ENCODE peak calls at places on chromosomes 5 and 9, in ten cellular contexts. One of them, this sample, is unnamed.

GRCh38 chr5:72355706-72356299 is 35.6 kb downstream of the PTCD2 start:
- DNase-seq in mammary epithelial cell: peak; percentile 21
- DNase-seq in uterus: no peak
- DNase-seq in mesothelial cell of epicardium: no peak
- DNase-seq in GM13977: no peak
- DNase-seq in cardiac muscle cell: peak; percentile 58
- DNase-seq in tibial nerve: no peak
- DNase-seq in B cell: no peak
- DNase-seq in fibroblast of lung: peak; percentile 35
- DNase-seq in astrocyte of the spinal cord: peak; percentile 31
- DNase-seq in this sample: no peak

GRCh38 chr5:132747064-132747692 is at the start of gene CCNI2:
- DNase-seq in mammary epithelial cell: peak; percentile 5
- DNase-seq in uterus: no peak
- DNase-seq in mesothelial cell of epicardium: peak; percentile 59
- DNase-seq in GM13977: peak; percentile 76
- DNase-seq in cardiac muscle cell: no peak
- DNase-seq in tibial nerve: no peak
- DNase-seq in B cell: no peak
- DNase-seq in fibroblast of lung: no peak
- DNase-seq in astrocyte of the spinal cord: no peak
- DNase-seq in this sample: no peak

GRCh38 chr5:112419596-112420110 is 576 bp upstream of the EPB41L4A start:
- DNase-seq in mammary epithelial cell: peak; percentile 61
- DNase-seq in uterus: peak; percentile 42
- DNase-seq in mesothelial cell of epicardium: peak; percentile 70
- DNase-seq in GM13977: peak; percentile 49
- DNase-seq in cardiac muscle cell: peak; percentile 55
- DNase-seq in tibial nerve: peak; percentile 40
- DNase-seq in B cell: no peak
- DNase-seq in fibroblast of lung: peak; percentile 26
- DNase-seq in astrocyte of the spinal cord: peak; percentile 32
- DNase-seq in this sample: peak; percentile 93

GRCh38 chr5:8184455-8185063 is 315.6 kb downstream of the MTRR start:
- DNase-seq in mammary epithelial cell: peak; percentile 4
- DNase-seq in uterus: no peak
- DNase-seq in mesothelial cell of epicardium: peak; percentile 64
- DNase-seq in GM13977: peak; percentile 44
- DNase-seq in cardiac muscle cell: peak; percentile 24
- DNase-seq in tibial nerve: no peak
- DNase-seq in B cell: no peak
- DNase-seq in fibroblast of lung: peak; percentile 5
- DNase-seq in astrocyte of the spinal cord: no peak
- DNase-seq in this sample: no peak

GRCh38 chr5:124824637-124825158 is 78.3 kb upstream of the ZNF608 start:
- DNase-seq in mammary epithelial cell: peak; percentile 83
- DNase-seq in uterus: no peak
- DNase-seq in mesothelial cell of epicardium: no peak
- DNase-seq in GM13977: no peak
- DNase-seq in cardiac muscle cell: peak; percentile 91
- DNase-seq in tibial nerve: no peak
- DNase-seq in B cell: no peak
- DNase-seq in fibroblast of lung: peak; percentile 92
- DNase-seq in astrocyte of the spinal cord: peak; percentile 77
- DNase-seq in this sample: no peak

GRCh38 chr5:144691936-144692335 is 521.3 kb downstream of the KCTD16 start:
- DNase-seq in mammary epithelial cell: no peak
- DNase-seq in uterus: no peak
- DNase-seq in mesothelial cell of epicardium: no peak
- DNase-seq in GM13977: no peak
- DNase-seq in cardiac muscle cell: no peak
- DNase-seq in tibial nerve: no peak
- DNase-seq in B cell: no peak
- DNase-seq in fibroblast of lung: peak; percentile 2
- DNase-seq in astrocyte of the spinal cord: no peak
- DNase-seq in this sample: no peak

GRCh38 chr9:96484521-96484931 is 34.6 kb downstream of the HABP4 start:
- DNase-seq in mammary epithelial cell: no peak
- DNase-seq in uterus: no peak
- DNase-seq in mesothelial cell of epicardium: no peak
- DNase-seq in GM13977: peak; percentile 76
- DNase-seq in cardiac muscle cell: no peak
- DNase-seq in tibial nerve: no peak
- DNase-seq in B cell: no peak
- DNase-seq in fibroblast of lung: no peak
- DNase-seq in astrocyte of the spinal cord: no peak
- DNase-seq in this sample: no peak

GRCh38 chr9:108049026-108049591 is 559.5 kb upstream of the KLF4 start:
- DNase-seq in mammary epithelial cell: peak; percentile 99
- DNase-seq in uterus: no peak
- DNase-seq in mesothelial cell of epicardium: no peak
- DNase-seq in GM13977: no peak
- DNase-seq in cardiac muscle cell: peak; percentile 91
- DNase-seq in tibial nerve: no peak
- DNase-seq in B cell: no peak
- DNase-seq in fibroblast of lung: peak; percentile 97
- DNase-seq in astrocyte of the spinal cord: peak; percentile 95
- DNase-seq in this sample: no peak

GRCh38 chr5:109413463-109413862 is 3.7 kb upstream of the PJA2 start:
- DNase-seq in mammary epithelial cell: no peak
- DNase-seq in uterus: no peak
- DNase-seq in mesothelial cell of epicardium: no peak
- DNase-seq in GM13977: no peak
- DNase-seq in cardiac muscle cell: peak; percentile 40
- DNase-seq in tibial nerve: no peak
- DNase-seq in B cell: no peak
- DNase-seq in fibroblast of lung: peak; percentile 81
- DNase-seq in astrocyte of the spinal cord: peak; percentile 93
- DNase-seq in this sample: no peak

GRCh38 chr5:78953092-78953800 is 31.9 kb downstream of the ARSB start:
- DNase-seq in mammary epithelial cell: peak; percentile 75
- DNase-seq in uterus: no peak
- DNase-seq in mesothelial cell of epicardium: no peak
- DNase-seq in GM13977: peak; percentile 43
- DNase-seq in cardiac muscle cell: no peak
- DNase-seq in tibial nerve: no peak
- DNase-seq in B cell: no peak
- DNase-seq in fibroblast of lung: peak; percentile 14
- DNase-seq in astrocyte of the spinal cord: peak; percentile 43
- DNase-seq in this sample: no peak

GRCh38 chr9:122572456-122572855 is 10.7 kb downstream of the OR1L8 start:
- DNase-seq in mammary epithelial cell: peak; percentile 25
- DNase-seq in uterus: no peak
- DNase-seq in mesothelial cell of epicardium: no peak
- DNase-seq in GM13977: no peak
- DNase-seq in cardiac muscle cell: no peak
- DNase-seq in tibial nerve: no peak
- DNase-seq in B cell: no peak
- DNase-seq in fibroblast of lung: no peak
- DNase-seq in astrocyte of the spinal cord: no peak
- DNase-seq in this sample: no peak

GRCh38 chr5:73519531-73520283 is 21.5 kb downstream of the BTF3 start:
- DNase-seq in mammary epithelial cell: peak; percentile 81
- DNase-seq in uterus: peak; percentile 46
- DNase-seq in mesothelial cell of epicardium: peak; percentile 62
- DNase-seq in GM13977: peak; percentile 84
- DNase-seq in cardiac muscle cell: peak; percentile 89
- DNase-seq in tibial nerve: peak; percentile 38
- DNase-seq in B cell: peak; percentile 69
- DNase-seq in fibroblast of lung: peak; percentile 85
- DNase-seq in astrocyte of the spinal cord: peak; percentile 83
- DNase-seq in this sample: no peak

GRCh38 chr5:107467137-107467932 is 203.4 kb downstream of the EFNA5 start:
- DNase-seq in mammary epithelial cell: no peak
- DNase-seq in uterus: no peak
- DNase-seq in mesothelial cell of epicardium: no peak
- DNase-seq in GM13977: no peak
- DNase-seq in cardiac muscle cell: no peak
- DNase-seq in tibial nerve: no peak
- DNase-seq in B cell: no peak
- DNase-seq in fibroblast of lung: no peak
- DNase-seq in astrocyte of the spinal cord: no peak
- DNase-seq in this sample: no peak

GRCh38 chr9:71756753-71757152 is 11.6 kb downstream of the CEMIP2 start:
- DNase-seq in mammary epithelial cell: no peak
- DNase-seq in uterus: no peak
- DNase-seq in mesothelial cell of epicardium: no peak
- DNase-seq in GM13977: no peak
- DNase-seq in cardiac muscle cell: no peak
- DNase-seq in tibial nerve: no peak
- DNase-seq in B cell: no peak
- DNase-seq in fibroblast of lung: no peak
- DNase-seq in astrocyte of the spinal cord: no peak
- DNase-seq in this sample: no peak

DNA sequence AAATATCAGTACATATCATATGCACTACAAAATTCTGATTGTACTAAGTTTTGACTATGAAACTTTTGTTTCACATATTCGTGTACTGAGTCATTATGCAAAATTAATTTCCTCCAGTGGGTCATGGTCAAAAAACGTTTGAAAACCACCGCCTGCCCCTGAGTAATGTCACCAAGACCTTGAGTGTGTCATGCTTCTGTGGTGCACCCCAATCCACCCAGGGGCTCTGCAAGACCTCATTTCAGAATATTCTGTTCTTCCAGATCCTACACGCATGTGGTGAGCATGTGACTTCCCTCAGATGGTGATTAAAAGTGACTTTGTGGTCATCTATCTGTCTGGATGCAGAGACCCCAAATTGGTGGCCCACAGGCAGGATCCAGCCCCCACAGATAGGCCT is 31.0 kb downstream of the ABLIM3 start:
- DNase-seq in mammary epithelial cell: peak; percentile 76
- DNase-seq in uterus: no peak
- DNase-seq in mesothelial cell of epicardium: no peak
- DNase-seq in GM13977: peak; percentile 14
- DNase-seq in cardiac muscle cell: peak; percentile 27
- DNase-seq in tibial nerve: no peak
- DNase-seq in B cell: no peak
- DNase-seq in fibroblast of lung: peak; percentile 77
- DNase-seq in astrocyte of the spinal cord: peak; percentile 85
- DNase-seq in this sample: no peak
- TF ChIP-seq CTCF in mammary epithelial cell: no peak
- TF ChIP-seq CTCF in uterus: no peak
- TF ChIP-seq CTCF in mesothelial cell of epicardium: no peak
- TF ChIP-seq CTCF in GM13977: no peak
- TF ChIP-seq CTCF in cardiac muscle cell: no peak
- TF ChIP-seq CTCF in tibial nerve: no peak
- TF ChIP-seq CTCF in B cell: no peak
- TF ChIP-seq CTCF in fibroblast of lung: no peak
- TF ChIP-seq CTCF in astrocyte of the spinal cord: no peak
- TF ChIP-seq CTCF in this sample: no peak

DNA sequence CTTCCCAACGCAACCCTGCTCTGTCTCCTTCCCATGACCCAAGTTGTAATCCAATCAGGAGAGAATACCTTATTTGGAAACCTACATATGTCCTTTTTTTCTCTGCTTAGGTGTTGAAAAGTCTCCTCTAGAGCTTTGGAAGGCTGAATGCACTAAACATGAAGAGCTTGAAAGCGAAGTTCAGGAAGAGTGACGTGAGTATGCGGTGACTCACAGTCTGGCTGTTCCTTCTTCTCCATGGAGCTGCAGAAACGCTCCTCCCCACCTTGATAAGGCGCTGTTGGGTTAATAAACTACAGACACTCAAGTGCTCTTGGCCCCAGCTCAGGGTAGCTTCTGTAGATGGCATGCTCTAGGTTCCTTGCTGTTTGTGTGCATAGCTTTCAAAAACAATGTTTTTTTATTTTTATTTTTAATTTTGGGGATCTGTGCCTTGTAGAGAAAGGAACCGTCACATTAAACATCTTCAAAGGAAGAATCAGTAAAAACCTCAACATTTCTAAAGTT is 30.7 kb downstream of the RAI14 start:
- DNase-seq in mammary epithelial cell: peak; percentile 79
- DNase-seq in uterus: peak; percentile 95
- DNase-seq in mesothelial cell of epicardium: no peak
- DNase-seq in GM13977: no peak
- DNase-seq in cardiac muscle cell: peak; percentile 99
- DNase-seq in tibial nerve: no peak
- DNase-seq in B cell: no peak
- DNase-seq in fibroblast of lung: peak; percentile 95
- DNase-seq in astrocyte of the spinal cord: peak; percentile 99
- DNase-seq in this sample: peak; percentile 79
- TF ChIP-seq CTCF in mammary epithelial cell: no peak
- TF ChIP-seq CTCF in uterus: no peak
- TF ChIP-seq CTCF in mesothelial cell of epicardium: no peak
- TF ChIP-seq CTCF in GM13977: no peak
- TF ChIP-seq CTCF in cardiac muscle cell: no peak
- TF ChIP-seq CTCF in tibial nerve: no peak
- TF ChIP-seq CTCF in B cell: no peak
- TF ChIP-seq CTCF in fibroblast of lung: no peak
- TF ChIP-seq CTCF in astrocyte of the spinal cord: no peak
- TF ChIP-seq CTCF in this sample: no peak

GRCh38 chr5:36459191-36460135 is 146.9 kb upstream of the SLC1A3 start:
- DNase-seq in mammary epithelial cell: peak; percentile 82
- DNase-seq in uterus: no peak
- DNase-seq in mesothelial cell of epicardium: no peak
- DNase-seq in GM13977: no peak
- DNase-seq in cardiac muscle cell: no peak
- DNase-seq in tibial nerve: no peak
- DNase-seq in B cell: no peak
- DNase-seq in fibroblast of lung: no peak
- DNase-seq in astrocyte of the spinal cord: no peak
- DNase-seq in this sample: no peak
- TF ChIP-seq CTCF in mammary epithelial cell: peak; percentile 46
- TF ChIP-seq CTCF in uterus: no peak
- TF ChIP-seq CTCF in mesothelial cell of epicardium: no peak
- TF ChIP-seq CTCF in GM13977: peak; percentile 27
- TF ChIP-seq CTCF in cardiac muscle cell: no peak
- TF ChIP-seq CTCF in tibial nerve: no peak
- TF ChIP-seq CTCF in B cell: peak; percentile 31
- TF ChIP-seq CTCF in fibroblast of lung: peak; percentile 36
- TF ChIP-seq CTCF in astrocyte of the spinal cord: peak; percentile 29
- TF ChIP-seq CTCF in this sample: no peak

GRCh38 chr5:147093138-147093537 is 141.7 kb upstream of the STK32A start:
- DNase-seq in mammary epithelial cell: peak; percentile 36
- DNase-seq in uterus: no peak
- DNase-seq in mesothelial cell of epicardium: no peak
- DNase-seq in GM13977: no peak
- DNase-seq in cardiac muscle cell: peak; percentile 67
- DNase-seq in tibial nerve: no peak
- DNase-seq in B cell: no peak
- DNase-seq in fibroblast of lung: peak; percentile 46
- DNase-seq in astrocyte of the spinal cord: peak; percentile 11
- DNase-seq in this sample: no peak

GRCh38 chr5:147095740-147096139 is 139.1 kb upstream of the STK32A start:
- DNase-seq in mammary epithelial cell: no peak
- DNase-seq in uterus: no peak
- DNase-seq in mesothelial cell of epicardium: no peak
- DNase-seq in GM13977: no peak
- DNase-seq in cardiac muscle cell: no peak
- DNase-seq in tibial nerve: no peak
- DNase-seq in B cell: no peak
- DNase-seq in fibroblast of lung: no peak
- DNase-seq in astrocyte of the spinal cord: no peak
- DNase-seq in this sample: no peak

GRCh38 chr5:147101654-147102053 is 133.2 kb upstream of the STK32A start:
- DNase-seq in mammary epithelial cell: no peak
- DNase-seq in uterus: no peak
- DNase-seq in mesothelial cell of epicardium: no peak
- DNase-seq in GM13977: no peak
- DNase-seq in cardiac muscle cell: no peak
- DNase-seq in tibial nerve: no peak
- DNase-seq in B cell: no peak
- DNase-seq in fibroblast of lung: no peak
- DNase-seq in astrocyte of the spinal cord: peak; percentile 27
- DNase-seq in this sample: no peak

GRCh38 chr5:147098233-147098790 is 136.5 kb upstream of the STK32A start:
- DNase-seq in mammary epithelial cell: peak; percentile 22
- DNase-seq in uterus: no peak
- DNase-seq in mesothelial cell of epicardium: no peak
- DNase-seq in GM13977: peak; percentile 20
- DNase-seq in cardiac muscle cell: peak; percentile 66
- DNase-seq in tibial nerve: no peak
- DNase-seq in B cell: no peak
- DNase-seq in fibroblast of lung: peak; percentile 44
- DNase-seq in astrocyte of the spinal cord: peak; percentile 43
- DNase-seq in this sample: no peak
- TF ChIP-seq CTCF in mammary epithelial cell: peak; percentile 42
- TF ChIP-seq CTCF in uterus: peak; percentile 19
- TF ChIP-seq CTCF in mesothelial cell of epicardium: peak; percentile 63
- TF ChIP-seq CTCF in GM13977: peak; percentile 57
- TF ChIP-seq CTCF in cardiac muscle cell: peak; percentile 63
- TF ChIP-seq CTCF in tibial nerve: peak; percentile 43
- TF ChIP-seq CTCF in B cell: no peak
- TF ChIP-seq CTCF in fibroblast of lung: peak; percentile 57
- TF ChIP-seq CTCF in astrocyte of the spinal cord: peak; percentile 54
- TF ChIP-seq CTCF in this sample: no peak